ENCODE peak calls at places on chromosomes 5 and 9, in nine cellular contexts. Y is SK-N-SH, U is tibial nerve, V is suprapubic skin, Z is stomach, W is ovary, G is sigmoid colon, N is A549, L is GM12878. A is an unnamed sample.

GRCh38 chr5:115579747-115580173 is 22.5 kb downstream of the TICAM2 start:
- DNase-seq in Y (no peak), G (no peak), N (no peak), L (peak), V (no peak), W (no peak), U (no peak), Z (no peak), A (no peak)

GRCh38 chr5:111859031-111859430 is 102.0 kb upstream of the NREP start:
- DNase-seq in W (no peak), L (no peak), U (no peak), G (no peak), Y (no peak), V (no peak), Z (no peak), N (no peak), A (no peak)

GRCh38 chr5:72427488-72428437 is 79.4 kb downstream of the ZNF366 start:
- DNase-seq in Z (no peak), W (no peak), V (no peak), U (no peak), G (no peak), Y (no peak), L (no peak), N (no peak), A (no peak)

GRCh38 chr9:126614455-126615248 is 924 bp downstream of the LMX1B start:
- DNase-seq in L (no peak), G (peak), Y (peak), Z (no peak), W (no peak), V (peak), U (no peak), N (no peak), A (no peak)

GRCh38 chr5:72117281-72117680 is 10.0 kb downstream of the MAP1B start:
- DNase-seq in V (no peak), G (no peak), N (no peak), Y (no peak), L (no peak), U (no peak), W (no peak), Z (no peak), A (no peak)

GRCh38 chr9:111450114-111450513 is 34.1 kb downstream of the ECPAS start:
- DNase-seq in W (no peak), U (no peak), N (no peak), Z (no peak), L (no peak), Y (no peak), G (no peak), V (no peak), A (no peak)

GRCh38 chr9:96382175-96382574 is 1.3 kb downstream of the SLC35D2 start:
- DNase-seq in Z (no peak), W (no peak), N (no peak), V (no peak), L (no peak), G (no peak), U (no peak), Y (no peak), A (no peak)

GRCh38 chr9:77455312-77455927 is 192.7 kb downstream of the GNA14 start:
- DNase-seq in V (no peak), G (no peak), W (no peak), U (no peak), L (no peak), Z (peak), N (peak), Y (no peak), A (no peak)

DNA sequence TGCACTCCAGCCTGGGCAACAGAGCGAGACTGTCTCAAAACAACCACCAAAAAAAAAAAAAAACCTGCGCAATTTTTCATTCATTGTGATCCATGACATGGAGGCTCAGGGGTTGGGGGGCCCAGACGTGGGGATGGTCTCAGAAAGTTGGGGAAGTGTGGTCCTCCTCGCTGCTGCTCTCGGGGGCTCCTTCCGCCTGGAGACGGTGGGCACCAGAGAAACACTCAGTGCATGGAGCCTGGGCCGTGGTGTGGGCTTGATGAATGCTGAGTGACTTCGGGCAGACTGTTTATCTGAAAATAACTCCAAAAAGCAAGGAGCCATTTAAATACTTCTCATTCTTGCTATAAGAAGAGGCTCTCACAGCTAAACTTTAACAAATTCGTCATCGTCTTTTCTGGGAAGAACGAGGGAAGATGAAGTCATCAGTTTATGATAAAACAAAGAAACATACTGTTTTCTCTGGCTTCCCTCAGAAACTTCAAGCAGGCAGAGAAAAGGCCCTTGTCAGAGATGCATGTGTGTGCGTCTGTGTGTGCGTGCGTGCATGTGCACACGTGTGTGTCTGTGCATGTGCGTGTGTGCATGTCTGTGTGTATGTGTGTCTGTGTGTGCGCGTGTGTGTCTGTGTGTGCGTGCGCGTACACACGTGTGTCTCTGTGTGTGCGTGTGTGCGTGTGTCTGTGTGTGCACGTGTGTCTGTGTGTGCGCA is 35.0 kb downstream of the RASGEF1C start:
- DNase-seq in U (no peak), Y (no peak), Z (no peak), G (no peak), L (no peak), W (no peak), V (no peak), N (no peak), A (no peak)
- TF ChIP-seq EP300 in U (no peak), Y (no peak), Z (no peak), G (no peak), L (no peak), W (no peak), V (no peak), N (no peak), A (no peak)

GRCh38 chr5:132063090-132063911 is 2.8 kb downstream of the IL3 start:
- DNase-seq in W (peak), V (peak), Z (peak), L (peak), U (peak), N (peak), Y (peak), G (peak), A (no peak)

GRCh38 chr5:132065351-132065937 is 5.0 kb downstream of the IL3 start:
- DNase-seq in V (no peak), W (peak), Z (peak), L (peak), U (no peak), Y (peak), N (peak), G (peak), A (no peak)

GRCh38 chr5:132064140-132064539 is 3.7 kb downstream of the IL3 start:
- DNase-seq in L (no peak), Z (no peak), W (peak), N (no peak), U (no peak), V (peak), Y (no peak), G (peak), A (no peak)

GRCh38 chr5:132065951-132066701 is 5.7 kb downstream of the IL3 start:
- DNase-seq in N (no peak), Z (no peak), V (no peak), L (no peak), G (peak), W (no peak), Y (no peak), U (no peak), A (no peak)

GRCh38 chr5:132064738-132065331 is 4.4 kb downstream of the IL3 start:
- DNase-seq in G (peak), V (peak), N (peak), L (peak), W (peak), U (peak), Y (peak), Z (peak), A (no peak)
- TF ChIP-seq CTCF in G (peak), V (peak), N (peak), L (peak), W (peak), U (peak), Y (peak), Z (peak), A (peak)

DNA sequence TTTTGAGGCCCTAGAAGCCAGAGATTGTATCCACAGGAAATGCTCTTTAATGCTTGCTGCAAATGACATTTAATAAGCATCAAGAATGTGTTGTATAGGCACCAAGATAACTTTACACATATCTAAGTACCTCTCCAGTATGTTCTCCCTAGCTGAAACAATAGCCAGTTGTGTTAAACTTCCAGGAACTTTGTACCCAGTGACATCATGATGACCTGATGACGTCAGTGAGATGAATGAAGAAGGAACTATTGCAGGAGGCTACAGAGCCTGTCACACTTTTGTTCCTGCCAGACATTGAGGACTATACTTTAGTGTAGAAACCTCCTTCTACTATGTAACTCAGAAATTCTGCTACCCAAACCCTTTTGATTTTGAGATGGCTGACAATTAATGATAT is 129.8 kb downstream of the CD180 start:
- DNase-seq in L (no peak), G (no peak), Z (no peak), W (no peak), Y (no peak), N (no peak), V (no peak), U (no peak), A (no peak)
- TF ChIP-seq EP300 in L (no peak), G (no peak), Z (no peak), W (no peak), Y (no peak), N (no peak), V (no peak), U (no peak), A (no peak)

DNA sequence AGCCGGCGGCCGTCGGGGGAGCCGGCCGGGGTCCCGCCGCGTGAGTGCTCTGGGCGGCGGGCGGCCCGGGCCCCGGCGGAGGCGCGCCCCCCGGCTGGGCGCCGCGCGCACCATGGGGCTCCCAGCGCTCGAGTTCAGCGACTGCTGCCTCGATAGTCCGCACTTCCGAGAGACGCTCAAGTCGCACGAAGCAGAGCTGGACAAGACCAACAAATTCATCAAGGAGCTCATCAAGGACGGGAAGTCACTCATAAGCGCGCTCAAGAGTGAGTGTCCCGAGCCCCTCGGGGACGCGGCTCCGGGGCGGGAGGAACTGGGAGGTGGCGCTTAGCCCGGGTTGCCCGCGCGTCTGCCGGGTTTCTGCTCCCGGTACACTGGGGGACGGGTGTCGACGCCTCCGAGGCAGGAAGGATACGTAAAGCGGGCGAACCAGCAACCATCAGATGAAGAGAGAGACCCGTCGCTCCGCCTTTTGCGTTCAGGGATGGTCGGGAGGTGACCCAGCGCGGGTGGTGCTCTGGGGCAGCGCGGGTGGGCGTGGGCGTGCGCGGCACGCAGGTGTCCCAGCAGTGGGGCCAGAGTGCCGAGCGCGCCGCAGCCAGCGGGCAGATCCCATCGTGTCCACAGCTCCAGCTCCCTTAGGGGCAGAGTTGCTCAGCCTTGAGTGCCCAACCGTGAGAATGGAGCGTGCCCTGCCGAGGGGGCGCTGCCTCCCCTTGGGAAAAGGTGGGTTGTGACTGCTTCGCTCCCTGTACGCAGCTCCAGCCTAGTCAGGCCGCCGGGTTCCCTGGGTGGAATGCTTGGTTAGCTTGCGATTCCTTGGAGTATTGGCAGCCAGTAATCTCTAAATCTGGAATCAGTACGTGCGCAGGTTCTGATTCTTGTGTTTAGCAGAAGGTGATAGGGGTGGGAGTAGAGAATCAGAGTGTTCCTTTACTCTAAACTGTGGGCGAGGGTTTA is 753 bp downstream of the ARHGAP26 start:
- DNase-seq in N (peak), Y (peak), L (no peak), U (peak), V (peak), G (peak), Z (peak), W (peak), A (peak)
- TF ChIP-seq CTCF in N (peak), Y (peak), L (peak), U (no peak), V (no peak), G (no peak), Z (no peak), W (no peak), A (peak)

GRCh38 chr5:137733011-137733410 is 2.9 kb downstream of the KLHL3 start:
- DNase-seq in U (no peak), V (no peak), L (no peak), G (no peak), N (no peak), Z (no peak), Y (no peak), W (no peak), A (no peak)

GRCh38 chr5:137735531-137736284 is at the start of gene KLHL3:
- DNase-seq in U (no peak), G (no peak), N (no peak), L (no peak), V (no peak), Y (peak), W (peak), Z (peak), A (no peak)

GRCh38 chr5:137733922-137734695 is 1.8 kb downstream of the KLHL3 start:
- DNase-seq in W (no peak), U (no peak), N (no peak), V (no peak), Z (no peak), G (no peak), L (no peak), Y (no peak), A (no peak)

GRCh38 chr5:137737349-137738256 is 1.7 kb upstream of the KLHL3 start:
- DNase-seq in Z (peak), L (no peak), W (no peak), V (no peak), U (no peak), Y (no peak), N (no peak), G (no peak), A (no peak)

GRCh38 chr5:137734962-137735530 is 843 bp downstream of the KLHL3 start:
- DNase-seq in G (peak), L (no peak), Z (peak), V (no peak), W (peak), Y (peak), N (no peak), U (no peak), A (no peak)
- TF ChIP-seq EP300 in G (no peak), L (no peak), Z (no peak), V (no peak), W (no peak), Y (no peak), N (no peak), U (no peak), A (no peak)

DNA sequence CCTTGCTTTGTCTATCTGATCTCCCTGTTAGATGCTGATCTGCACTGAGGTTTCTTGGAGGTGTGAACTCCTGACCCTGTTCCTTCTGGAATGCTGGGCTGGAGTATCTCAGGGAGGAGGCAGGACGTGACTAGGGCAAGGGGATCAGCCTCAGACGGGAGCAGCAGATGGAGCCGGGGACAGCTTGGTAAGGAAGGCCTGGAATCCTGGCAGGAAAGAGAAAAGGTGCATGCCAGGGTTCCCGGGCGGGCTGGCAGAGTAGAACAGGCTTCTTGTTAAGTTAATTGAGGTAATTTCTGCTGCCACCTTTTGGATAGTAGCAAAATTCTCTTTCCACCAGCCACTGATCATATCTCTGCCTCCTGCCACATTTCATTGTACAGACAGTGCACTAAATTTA is 180.9 kb downstream of the ZNF462 start:
- DNase-seq in Y (no peak), V (no peak), N (no peak), W (no peak), L (no peak), Z (no peak), U (no peak), G (peak), A (no peak)
- TF ChIP-seq CTCF in Y (no peak), V (no peak), N (no peak), W (no peak), L (peak), Z (no peak), U (no peak), G (no peak), A (peak)

DNA sequence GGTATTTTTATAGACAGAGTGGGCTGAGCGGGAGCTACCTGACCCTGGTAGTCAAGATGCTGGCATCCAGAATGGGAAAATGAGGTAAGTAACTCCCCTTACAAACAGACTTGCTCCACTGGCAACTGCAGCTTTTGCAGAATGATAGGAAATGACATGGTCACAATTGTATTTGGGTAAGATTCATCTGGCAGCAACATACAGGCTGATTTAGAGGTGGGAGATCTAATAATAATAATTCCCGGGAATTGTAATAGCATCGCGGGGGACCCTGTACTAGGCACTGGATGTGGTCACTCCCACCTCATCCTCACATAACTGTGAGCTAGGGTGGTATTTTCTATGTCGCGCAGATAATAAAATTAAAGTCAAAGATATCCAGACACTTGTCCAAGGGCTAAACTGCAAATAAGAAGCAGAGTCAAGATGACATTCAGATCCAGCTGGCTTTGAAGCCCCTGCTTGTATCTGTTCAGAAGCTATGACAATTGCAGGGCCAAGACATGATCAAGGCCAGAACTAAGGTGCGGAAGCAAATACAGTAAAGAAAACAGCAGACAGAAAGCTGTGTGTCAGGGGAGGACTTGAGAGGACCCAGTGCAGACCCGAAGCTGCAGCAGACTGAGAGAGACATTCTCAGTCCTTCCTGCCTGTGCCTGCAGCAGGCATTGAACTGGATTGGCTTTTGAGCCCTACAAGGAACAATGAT is 507.2 kb downstream of the BNC2 start:
- DNase-seq in N (no peak), V (no peak), Z (no peak), W (no peak), Y (no peak), G (no peak), U (no peak), L (no peak), A (no peak)
- TF ChIP-seq EP300 in N (no peak), V (no peak), Z (no peak), W (no peak), Y (no peak), G (no peak), U (no peak), L (no peak), A (no peak)

DNA sequence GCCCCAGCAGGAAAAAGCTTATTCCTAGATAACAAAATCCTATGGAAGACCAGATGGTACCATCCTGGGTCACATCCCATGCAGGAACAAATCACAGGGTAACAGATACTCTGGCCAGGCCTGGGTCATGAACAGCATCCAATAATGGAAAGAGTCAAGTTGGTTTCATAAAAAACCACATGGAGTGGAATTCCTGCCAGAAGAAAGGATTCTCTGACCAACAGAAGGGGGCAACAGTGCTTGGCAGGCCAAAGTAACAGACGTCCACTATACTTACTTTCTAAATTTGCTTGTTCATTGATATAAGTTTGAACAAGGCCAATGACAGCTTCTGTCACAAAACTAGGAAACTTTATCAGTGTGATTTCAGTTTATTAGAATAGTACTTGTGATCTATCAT is 273.5 kb downstream of the ARRDC3 start:
- DNase-seq in U (no peak), G (no peak), W (no peak), V (no peak), N (no peak), L (no peak), Z (no peak), Y (no peak), A (no peak)
- TF ChIP-seq CTCF in U (no peak), G (no peak), W (no peak), V (no peak), N (no peak), L (no peak), Z (no peak), Y (peak), A (no peak)

A was measured in esophagus muscularis mucosa.